ENCODE peak calls at places on chromosomes 3 and 15, in ten cellular contexts. One of them, this sample, is unnamed.

GRCh38 chr15:99963096-99963825 is 230.0 kb upstream of the LYSMD4 start:
- DNase-seq in fibroblast of the aortic adventitia: peak; percentile 4
- DNase-seq in heart right ventricle: no peak
- DNase-seq in cardiac fibroblast: peak; percentile 16
- DNase-seq in lower lobe of right lung: no peak
- DNase-seq in pancreas: no peak
- DNase-seq in colonic mucosa: no peak
- DNase-seq in HepG2: no peak
- DNase-seq in A549: no peak
- DNase-seq in GM23338: no peak
- DNase-seq in this sample: peak; percentile 1

GRCh38 chr15:61051570-61052031 is 177.5 kb downstream of the RORA start:
- DNase-seq in fibroblast of the aortic adventitia: peak; percentile 84
- DNase-seq in pancreas: no peak
- DNase-seq in lower lobe of right lung: no peak
- DNase-seq in cardiac fibroblast: peak; percentile 88
- DNase-seq in HepG2: peak; percentile 24
- DNase-seq in GM23338: peak; percentile 69
- DNase-seq in A549: peak; percentile 39
- DNase-seq in colonic mucosa: peak; percentile 25
- DNase-seq in heart right ventricle: peak; percentile 49
- DNase-seq in this sample: peak; percentile 84

GRCh38 chr3:39378957-39379777 is 4.0 kb upstream of the SLC25A38 start:
- DNase-seq in HepG2: peak; percentile 17
- DNase-seq in colonic mucosa: no peak
- DNase-seq in heart right ventricle: no peak
- DNase-seq in pancreas: peak; percentile 45
- DNase-seq in lower lobe of right lung: no peak
- DNase-seq in fibroblast of the aortic adventitia: no peak
- DNase-seq in A549: no peak
- DNase-seq in GM23338: no peak
- DNase-seq in cardiac fibroblast: no peak
- DNase-seq in this sample: no peak

GRCh38 chr3:127911421-127911931 is 3.6 kb upstream of the KBTBD12 start:
- DNase-seq in fibroblast of the aortic adventitia: peak; percentile 45
- DNase-seq in HepG2: no peak
- DNase-seq in lower lobe of right lung: no peak
- DNase-seq in pancreas: no peak
- DNase-seq in colonic mucosa: peak; percentile 30
- DNase-seq in heart right ventricle: no peak
- DNase-seq in cardiac fibroblast: no peak
- DNase-seq in A549: no peak
- DNase-seq in GM23338: no peak
- DNase-seq in this sample: peak; percentile 32

GRCh38 chr15:71687902-71688508 is 122.3 kb upstream of the NR2E3 start:
- DNase-seq in cardiac fibroblast: peak; percentile 50
- DNase-seq in HepG2: no peak
- DNase-seq in colonic mucosa: no peak
- DNase-seq in fibroblast of the aortic adventitia: peak; percentile 50
- DNase-seq in A549: no peak
- DNase-seq in lower lobe of right lung: no peak
- DNase-seq in pancreas: no peak
- DNase-seq in GM23338: no peak
- DNase-seq in heart right ventricle: no peak
- DNase-seq in this sample: peak; percentile 56

GRCh38 chr3:10927551-10927950 is 65.0 kb upstream of the SLC6A1 start:
- DNase-seq in heart right ventricle: no peak
- DNase-seq in fibroblast of the aortic adventitia: peak; percentile 49
- DNase-seq in GM23338: no peak
- DNase-seq in cardiac fibroblast: no peak
- DNase-seq in pancreas: no peak
- DNase-seq in A549: no peak
- DNase-seq in lower lobe of right lung: no peak
- DNase-seq in HepG2: no peak
- DNase-seq in colonic mucosa: no peak
- DNase-seq in this sample: no peak

GRCh38 chr3:155792532-155792931 is 13.5 kb downstream of the C3orf33 start:
- DNase-seq in HepG2: no peak
- DNase-seq in A549: no peak
- DNase-seq in cardiac fibroblast: no peak
- DNase-seq in lower lobe of right lung: no peak
- DNase-seq in pancreas: no peak
- DNase-seq in fibroblast of the aortic adventitia: no peak
- DNase-seq in heart right ventricle: no peak
- DNase-seq in colonic mucosa: no peak
- DNase-seq in GM23338: no peak
- DNase-seq in this sample: no peak

GRCh38 chr3:156449712-156450574 is 105.0 kb downstream of the SSR3 start:
- DNase-seq in lower lobe of right lung: no peak
- DNase-seq in colonic mucosa: no peak
- DNase-seq in pancreas: no peak
- DNase-seq in fibroblast of the aortic adventitia: peak; percentile 54
- DNase-seq in cardiac fibroblast: peak; percentile 62
- DNase-seq in GM23338: peak; percentile 72
- DNase-seq in HepG2: peak; percentile 29
- DNase-seq in A549: peak; percentile 32
- DNase-seq in heart right ventricle: no peak
- DNase-seq in this sample: peak; percentile 21

GRCh38 chr15:35724626-35725025 is 178.7 kb upstream of the DPH6 start:
- DNase-seq in HepG2: no peak
- DNase-seq in fibroblast of the aortic adventitia: no peak
- DNase-seq in colonic mucosa: no peak
- DNase-seq in cardiac fibroblast: no peak
- DNase-seq in lower lobe of right lung: no peak
- DNase-seq in A549: no peak
- DNase-seq in pancreas: no peak
- DNase-seq in heart right ventricle: no peak
- DNase-seq in GM23338: no peak
- DNase-seq in this sample: no peak

GRCh38 chr3:8963137-8963853 is at the start of gene RAD18:
- DNase-seq in heart right ventricle: peak; percentile 89
- DNase-seq in fibroblast of the aortic adventitia: peak; percentile 88
- DNase-seq in pancreas: peak; percentile 93
- DNase-seq in lower lobe of right lung: peak; percentile 94
- DNase-seq in GM23338: peak; percentile 96
- DNase-seq in A549: peak; percentile 92
- DNase-seq in colonic mucosa: peak; percentile 94
- DNase-seq in cardiac fibroblast: peak; percentile 92
- DNase-seq in HepG2: peak; percentile 83
- DNase-seq in this sample: peak; percentile 97

GRCh38 chr3:45957606-45958005 is 14.3 kb downstream of the CXCR6 start:
- DNase-seq in colonic mucosa: no peak
- DNase-seq in A549: no peak
- DNase-seq in heart right ventricle: no peak
- DNase-seq in GM23338: no peak
- DNase-seq in fibroblast of the aortic adventitia: no peak
- DNase-seq in cardiac fibroblast: no peak
- DNase-seq in HepG2: no peak
- DNase-seq in lower lobe of right lung: no peak
- DNase-seq in pancreas: no peak
- DNase-seq in this sample: no peak

GRCh38 chr15:31392761-31393401 is 66.2 kb downstream of the KLF13 start:
- DNase-seq in heart right ventricle: no peak
- DNase-seq in cardiac fibroblast: no peak
- DNase-seq in lower lobe of right lung: no peak
- DNase-seq in colonic mucosa: peak; percentile 52
- DNase-seq in fibroblast of the aortic adventitia: no peak
- DNase-seq in GM23338: peak; percentile 43
- DNase-seq in pancreas: peak; percentile 51
- DNase-seq in HepG2: no peak
- DNase-seq in A549: no peak
- DNase-seq in this sample: no peak

GRCh38 chr3:16668776-16669545 is 63.7 kb upstream of the DAZL start:
- DNase-seq in lower lobe of right lung: no peak
- DNase-seq in pancreas: no peak
- DNase-seq in colonic mucosa: no peak
- DNase-seq in cardiac fibroblast: no peak
- DNase-seq in heart right ventricle: no peak
- DNase-seq in A549: no peak
- DNase-seq in GM23338: no peak
- DNase-seq in HepG2: no peak
- DNase-seq in fibroblast of the aortic adventitia: no peak
- DNase-seq in this sample: peak; percentile 72

GRCh38 chr3:165939141-165939540 is 101.9 kb upstream of the BCHE start:
- DNase-seq in cardiac fibroblast: no peak
- DNase-seq in lower lobe of right lung: no peak
- DNase-seq in fibroblast of the aortic adventitia: no peak
- DNase-seq in A549: no peak
- DNase-seq in pancreas: no peak
- DNase-seq in GM23338: no peak
- DNase-seq in heart right ventricle: no peak
- DNase-seq in HepG2: no peak
- DNase-seq in colonic mucosa: no peak
- DNase-seq in this sample: no peak

GRCh38 chr15:31435256-31435781 is 108.7 kb downstream of the KLF13 start:
- DNase-seq in HepG2: peak; percentile 75
- DNase-seq in lower lobe of right lung: peak; percentile 87
- DNase-seq in heart right ventricle: peak; percentile 87
- DNase-seq in pancreas: peak; percentile 55
- DNase-seq in fibroblast of the aortic adventitia: peak; percentile 92
- DNase-seq in cardiac fibroblast: peak; percentile 90
- DNase-seq in A549: peak; percentile 83
- DNase-seq in GM23338: peak; percentile 93
- DNase-seq in colonic mucosa: peak; percentile 87
- DNase-seq in this sample: peak; percentile 76

GRCh38 chr3:134651347-134652041 is 672 bp upstream of the KY start:
- DNase-seq in A549: no peak
- DNase-seq in HepG2: no peak
- DNase-seq in cardiac fibroblast: peak; percentile 69
- DNase-seq in colonic mucosa: no peak
- DNase-seq in fibroblast of the aortic adventitia: peak; percentile 80
- DNase-seq in GM23338: no peak
- DNase-seq in lower lobe of right lung: no peak
- DNase-seq in pancreas: no peak
- DNase-seq in heart right ventricle: peak; percentile 67
- DNase-seq in this sample: peak; percentile 27
- H3K4me3 ChIP-seq in A549: peak overlapping the region; percentile 33
- H3K4me3 ChIP-seq in HepG2: no peak overlapping the region
- H3K4me3 ChIP-seq in cardiac fibroblast: peak overlapping the region; percentile 57
- H3K4me3 ChIP-seq in colonic mucosa: peak overlapping the region; percentile 25
- H3K4me3 ChIP-seq in fibroblast of the aortic adventitia: peak overlapping the region; percentile 70
- H3K4me3 ChIP-seq in GM23338: peak overlapping the region; percentile 59
- H3K4me3 ChIP-seq in lower lobe of right lung: peak overlapping the region; percentile 51
- H3K4me3 ChIP-seq in pancreas: peak overlapping the region; percentile 29
- H3K4me3 ChIP-seq in heart right ventricle: peak overlapping the region; percentile 63
- H3K4me3 ChIP-seq in this sample: peak overlapping the region; percentile 76

DNA sequence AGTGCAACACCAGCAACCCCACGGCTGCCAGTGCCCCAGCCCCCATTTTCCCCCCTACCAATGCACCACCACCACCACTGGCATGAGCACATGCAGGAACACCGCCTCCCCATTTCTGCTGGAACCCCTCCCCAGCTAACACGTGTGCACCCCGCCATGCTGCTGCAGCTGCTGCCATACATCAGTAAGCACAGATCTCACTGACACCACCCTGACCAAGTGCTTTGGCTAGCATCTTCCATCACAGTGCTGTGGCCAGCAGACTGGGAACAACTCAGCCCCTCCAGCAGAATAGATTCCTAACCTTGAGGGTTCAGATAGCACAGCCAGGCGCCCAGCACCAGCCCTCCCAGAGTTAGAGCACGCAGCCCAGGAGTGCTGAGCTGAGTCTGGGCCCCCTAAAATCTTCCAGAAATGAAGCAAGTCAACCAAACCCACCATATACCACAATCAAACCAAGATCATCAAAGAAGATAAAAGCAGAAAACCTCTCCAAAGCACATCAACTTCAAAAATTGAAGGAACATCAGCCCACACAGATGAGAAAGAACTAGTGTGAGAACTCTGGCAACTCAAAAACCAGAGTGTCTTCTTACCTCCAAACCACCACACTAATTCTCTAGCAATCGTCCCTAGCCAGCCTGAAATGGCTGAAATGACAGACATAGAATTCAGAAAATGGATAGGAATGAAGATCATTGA is 81.2 kb upstream of the CDV3 start:
- DNase-seq in lower lobe of right lung: no peak
- DNase-seq in fibroblast of the aortic adventitia: no peak
- DNase-seq in GM23338: no peak
- DNase-seq in cardiac fibroblast: no peak
- DNase-seq in heart right ventricle: no peak
- DNase-seq in HepG2: no peak
- DNase-seq in A549: no peak
- DNase-seq in colonic mucosa: no peak
- DNase-seq in pancreas: no peak
- DNase-seq in this sample: no peak
- H3K4me3 ChIP-seq in lower lobe of right lung: no peak overlapping the region
- H3K4me3 ChIP-seq in fibroblast of the aortic adventitia: no peak overlapping the region
- H3K4me3 ChIP-seq in GM23338: no peak overlapping the region
- H3K4me3 ChIP-seq in cardiac fibroblast: no peak overlapping the region
- H3K4me3 ChIP-seq in heart right ventricle: no peak overlapping the region
- H3K4me3 ChIP-seq in HepG2: no peak overlapping the region
- H3K4me3 ChIP-seq in A549: no peak overlapping the region
- H3K4me3 ChIP-seq in colonic mucosa: no peak overlapping the region
- H3K4me3 ChIP-seq in pancreas: no peak overlapping the region
- H3K4me3 ChIP-seq in this sample: no peak overlapping the region

GRCh38 chr15:84657748-84658079 is 285 bp downstream of the NMB start:
- DNase-seq in GM23338: peak; percentile 24
- DNase-seq in HepG2: no peak
- DNase-seq in A549: no peak
- DNase-seq in cardiac fibroblast: no peak
- DNase-seq in lower lobe of right lung: peak; percentile 48
- DNase-seq in fibroblast of the aortic adventitia: no peak
- DNase-seq in heart right ventricle: no peak
- DNase-seq in colonic mucosa: no peak
- DNase-seq in pancreas: no peak
- DNase-seq in this sample: no peak
- H3K4me3 ChIP-seq in GM23338: peak overlapping the region; percentile 82
- H3K4me3 ChIP-seq in HepG2: peak overlapping the region; percentile 52
- H3K4me3 ChIP-seq in A549: peak overlapping the region; percentile 47
- H3K4me3 ChIP-seq in cardiac fibroblast: peak overlapping the region; percentile 54
- H3K4me3 ChIP-seq in lower lobe of right lung: peak overlapping the region; percentile 68
- H3K4me3 ChIP-seq in fibroblast of the aortic adventitia: peak overlapping the region; percentile 58
- H3K4me3 ChIP-seq in heart right ventricle: peak overlapping the region; percentile 72
- H3K4me3 ChIP-seq in colonic mucosa: peak overlapping the region; percentile 65
- H3K4me3 ChIP-seq in pancreas: peak overlapping the region; percentile 48
- H3K4me3 ChIP-seq in this sample: peak overlapping the region; percentile 81

DNA sequence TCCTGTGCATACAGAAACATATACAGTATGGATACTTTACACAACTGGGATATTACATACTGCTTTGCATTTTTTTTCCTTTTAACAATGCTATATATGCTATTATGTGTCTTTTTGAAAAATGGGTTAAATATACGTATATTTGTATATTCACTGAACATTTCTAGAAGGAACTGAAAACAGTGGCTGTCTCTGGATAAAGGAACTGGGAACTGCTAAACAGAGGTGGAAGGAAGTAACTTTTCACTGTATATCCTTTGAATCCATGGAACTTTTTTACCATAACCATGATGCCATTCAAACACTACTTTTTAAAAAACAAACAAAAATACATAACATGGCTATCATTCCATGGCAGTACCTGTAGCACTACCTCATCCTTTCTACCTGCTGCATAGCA is 1.8 kb downstream of the MTFMT start:
- DNase-seq in A549: no peak
- DNase-seq in heart right ventricle: no peak
- DNase-seq in cardiac fibroblast: no peak
- DNase-seq in HepG2: no peak
- DNase-seq in fibroblast of the aortic adventitia: no peak
- DNase-seq in pancreas: no peak
- DNase-seq in colonic mucosa: no peak
- DNase-seq in lower lobe of right lung: no peak
- DNase-seq in GM23338: no peak
- DNase-seq in this sample: no peak
- H3K4me3 ChIP-seq in A549: peak overlapping the region; percentile 73
- H3K4me3 ChIP-seq in heart right ventricle: no peak overlapping the region
- H3K4me3 ChIP-seq in cardiac fibroblast: no peak overlapping the region
- H3K4me3 ChIP-seq in HepG2: no peak overlapping the region
- H3K4me3 ChIP-seq in fibroblast of the aortic adventitia: peak overlapping the region; percentile 86
- H3K4me3 ChIP-seq in pancreas: no peak overlapping the region
- H3K4me3 ChIP-seq in colonic mucosa: no peak overlapping the region
- H3K4me3 ChIP-seq in lower lobe of right lung: peak overlapping the region; percentile 92
- H3K4me3 ChIP-seq in GM23338: peak overlapping the region; percentile 98
- H3K4me3 ChIP-seq in this sample: peak overlapping the region; percentile 99

This sample was measured in adipocyte.